ENCODE peak calls at places on chromosomes 2 and 18, in four cellular contexts. J is HepG2, D is K562, P is H1. G is an unnamed sample.

GRCh38 chr2:238907717-238908173 is 59.9 kb downstream of the TWIST2 start:
- DNase-seq in D (no peak), J (no peak), P (no peak), G (no peak)

GRCh38 chr2:221807706-221808105 is 235.6 kb upstream of the EPHA4 start:
- DNase-seq in P (no peak), D (no peak), J (no peak), G (no peak)

GRCh38 chr2:714005-714741 is 37.0 kb upstream of the TMEM18 start:
- DNase-seq in P (peak), J (peak), D (peak), G (peak)

GRCh38 chr18:34978953-34979608 is 62.1 kb upstream of the MAPRE2 start:
- DNase-seq in D (peak), J (peak), P (no peak), G (peak)

GRCh38 chr2:100105678-100106054 is 36.7 kb downstream of the AFF3 start:
- DNase-seq in D (no peak), J (no peak), P (no peak), G (no peak)

GRCh38 chr2:110688594-110689091 is 10.8 kb upstream of the BUB1 start:
- DNase-seq in P (peak), J (no peak), D (no peak), G (no peak)

GRCh38 chr2:203404996-203405395 is 76.8 kb downstream of the ABI2 start:
- DNase-seq in J (no peak), D (no peak), P (no peak), G (no peak)

GRCh38 chr18:32289480-32290075 is 99.7 kb downstream of the MEP1B start:
- DNase-seq in P (no peak), J (peak), D (no peak), G (no peak)

GRCh38 chr2:142130111-142131015 is 453 bp downstream of the LRP1B start:
- DNase-seq in J (peak), D (no peak), P (peak), G (no peak)

GRCh38 chr2:29314816-29315571 is 199.8 kb downstream of the CLIP4 start:
- DNase-seq in P (no peak), D (no peak), J (no peak), G (peak)

GRCh38 chr18:21599585-21600525 is 649 bp downstream of the ESCO1 start:
- DNase-seq in D (peak), J (peak), P (no peak), G (no peak)

GRCh38 chr2:121475811-121476571 is 54.7 kb upstream of the RNU4ATAC start:
- DNase-seq in D (no peak), P (no peak), J (peak), G (no peak)

GRCh38 chr2:238970553-238971081 is 122.7 kb downstream of the TWIST2 start:
- DNase-seq in D (peak), J (peak), P (peak), G (no peak)

GRCh38 chr2:158922610-158923009 is 45.8 kb upstream of the TANC1 start:
- DNase-seq in J (no peak), D (no peak), P (no peak), G (no peak)

GRCh38 chr2:64237266-64237665 is 93.0 kb upstream of the PELI1 start:
- DNase-seq in D (no peak), P (no peak), J (no peak), G (no peak)

GRCh38 chr2:138170495-138170894 is 206.2 kb downstream of the HNMT start:
- DNase-seq in P (no peak), D (no peak), J (no peak), G (no peak)

GRCh38 chr2:74921236-74921736 is 37.2 kb upstream of the POLE4 start:
- DNase-seq in J (peak), P (no peak), D (no peak), G (no peak)

GRCh38 chr18:12652861-12653401 is 5.0 kb downstream of the SPIRE1 start:
- DNase-seq in P (no peak), J (peak), D (no peak), G (no peak)

GRCh38 chr2:105243961-105244360 is 2.4 kb downstream of the GPR45 start:
- DNase-seq in P (no peak), D (peak), J (peak), G (no peak)

GRCh38 chr2:96768083-96768561 is 7.4 kb downstream of the CNNM4 start:
- DNase-seq in P (no peak), J (no peak), D (no peak), G (peak)

GRCh38 chr2:74884118-74884517 is 50.2 kb downstream of the HK2 start:
- DNase-seq in P (no peak), D (no peak), J (no peak), G (no peak)

GRCh38 chr2:43027496-43027895 is 198.9 kb downstream of the ZFP36L2 start:
- DNase-seq in D (no peak), J (no peak), P (no peak), G (no peak)

GRCh38 chr2:11867926-11868325 is 121.5 kb downstream of the LPIN1 start:
- DNase-seq in P (no peak), J (no peak), D (peak), G (no peak)

GRCh38 chr2:73877071-73877802 is 15.6 kb upstream of the ACTG2 start:
- DNase-seq in P (no peak), J (no peak), D (no peak), G (no peak)

GRCh38 chr2:64023485-64024258 is 4.4 kb upstream of the VPS54 start:
- DNase-seq in J (peak), D (no peak), P (no peak), G (no peak)

GRCh38 chr2:27984153-27984552 is 93.6 kb downstream of the BABAM2 start:
- DNase-seq in J (no peak), D (no peak), P (no peak), G (no peak)

GRCh38 chr2:64462940-64463339 is 9.0 kb downstream of the LGALSL start:
- DNase-seq in J (no peak), D (no peak), P (no peak), G (no peak)

GRCh38 chr2:158464426-158465281 is 7.9 kb downstream of the PKP4 start:
- DNase-seq in D (peak), P (no peak), J (peak), G (no peak)

GRCh38 chr2:162677476-162677875 is 161.1 kb downstream of the KCNH7 start:
- DNase-seq in J (no peak), P (no peak), D (no peak), G (no peak)

GRCh38 chr18:8423051-8423558 is 186.1 kb upstream of the RAB12 start:
- DNase-seq in J (peak), P (no peak), D (no peak), G (no peak)

GRCh38 chr2:164000171-164000570 is 264.4 kb upstream of the FIGN start:
- DNase-seq in P (no peak), D (no peak), J (no peak), G (no peak)

GRCh38 chr2:220226076-220226475 is 598.6 kb downstream of the SLC4A3 start:
- DNase-seq in D (no peak), J (no peak), P (no peak), G (no peak)

GRCh38 chr2:220227272-220227920 is 600.0 kb downstream of the SLC4A3 start:
- DNase-seq in J (no peak), D (no peak), P (no peak), G (no peak)

GRCh38 chr2:220226541-220226940 is 599.1 kb downstream of the SLC4A3 start:
- DNase-seq in P (no peak), D (no peak), J (no peak), G (no peak)

GRCh38 chr2:220224711-220225519 is 597.5 kb downstream of the SLC4A3 start:
- DNase-seq in D (no peak), P (no peak), J (no peak), G (no peak)

DNA sequence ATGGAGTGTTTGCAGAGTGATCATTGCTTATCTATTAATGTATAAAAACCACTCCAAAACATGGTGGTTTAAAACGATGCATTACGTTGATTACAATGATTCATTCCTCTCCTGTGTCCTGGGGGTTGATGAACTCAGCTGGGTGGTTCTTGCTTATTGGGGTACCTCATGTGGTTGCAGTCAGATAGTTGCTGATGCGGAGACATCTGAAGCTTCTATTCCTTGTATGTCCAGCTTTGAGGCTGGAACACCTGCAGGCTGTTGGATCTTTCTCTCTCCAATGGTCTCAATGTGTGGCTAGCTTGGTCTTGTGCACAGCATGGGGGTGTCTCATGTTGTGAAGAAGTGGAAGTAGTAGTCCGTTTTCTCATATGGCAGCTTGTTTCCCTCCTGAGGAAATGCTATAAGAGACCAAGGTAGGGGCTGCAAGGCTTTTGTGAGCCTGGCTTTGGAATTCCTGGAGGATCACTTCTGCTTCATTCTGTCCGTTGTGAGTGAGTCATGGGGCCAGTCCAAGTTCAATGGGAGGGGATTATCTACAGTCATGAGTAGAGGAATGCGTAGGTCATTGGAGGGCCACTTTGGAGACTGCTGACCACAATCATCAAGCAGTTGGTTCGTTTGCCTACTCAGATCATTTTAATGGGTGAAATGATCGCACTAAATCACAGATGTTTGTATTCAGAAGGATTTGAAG is 601.0 kb downstream of the SLC4A3 start:
- DNase-seq in J (peak), D (no peak), P (no peak), G (no peak)
- TF ChIP-seq EP300 in J (no peak), D (no peak), P (no peak), G (no peak)

GRCh38 chr2:198774576-198774975 is 683.2 kb downstream of the SATB2 start:
- DNase-seq in P (no peak), J (no peak), D (no peak), G (no peak)

GRCh38 chr2:198776616-198777406 is 680.9 kb downstream of the SATB2 start:
- DNase-seq in J (no peak), D (no peak), P (no peak), G (no peak)

GRCh38 chr2:198775737-198776136 is 682.0 kb downstream of the SATB2 start:
- DNase-seq in J (no peak), D (no peak), P (no peak), G (no peak)
- TF ChIP-seq CREB1 in J (no peak), D (no peak), P (no peak), G (no peak)

DNA sequence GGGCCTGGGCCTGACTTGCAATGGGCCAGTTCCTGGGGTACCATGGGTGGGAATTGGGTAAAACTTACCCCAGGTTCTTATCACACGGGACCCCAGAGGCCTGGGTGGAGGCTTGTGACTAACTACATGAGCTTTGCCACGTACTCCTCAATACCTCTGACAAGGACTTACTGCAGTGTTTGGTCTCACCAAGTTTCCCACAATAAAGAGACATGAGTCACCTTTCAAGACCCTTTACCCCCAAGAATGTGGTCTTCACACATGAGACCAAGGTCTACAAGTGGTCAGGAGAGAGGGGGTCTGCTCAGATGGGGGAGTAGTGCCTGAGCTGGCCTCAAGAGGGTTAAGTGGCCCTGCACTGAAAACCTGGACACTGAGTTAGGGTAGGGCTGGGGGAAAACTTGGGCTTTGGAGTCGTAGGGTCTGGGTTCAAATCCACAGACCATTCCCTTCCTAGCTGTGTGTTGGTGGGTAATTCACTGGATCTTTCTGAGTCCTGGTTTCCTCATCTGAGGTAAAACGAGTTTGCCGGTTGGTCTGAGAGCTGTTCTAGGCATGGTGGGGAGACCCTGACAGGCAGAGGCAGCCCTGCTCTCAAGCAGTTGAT is 2.0 kb upstream of the GNLY start:
- DNase-seq in P (no peak), J (no peak), D (no peak), G (no peak)
- TF ChIP-seq EP300 in P (no peak), J (no peak), D (no peak), G (no peak)

DNA sequence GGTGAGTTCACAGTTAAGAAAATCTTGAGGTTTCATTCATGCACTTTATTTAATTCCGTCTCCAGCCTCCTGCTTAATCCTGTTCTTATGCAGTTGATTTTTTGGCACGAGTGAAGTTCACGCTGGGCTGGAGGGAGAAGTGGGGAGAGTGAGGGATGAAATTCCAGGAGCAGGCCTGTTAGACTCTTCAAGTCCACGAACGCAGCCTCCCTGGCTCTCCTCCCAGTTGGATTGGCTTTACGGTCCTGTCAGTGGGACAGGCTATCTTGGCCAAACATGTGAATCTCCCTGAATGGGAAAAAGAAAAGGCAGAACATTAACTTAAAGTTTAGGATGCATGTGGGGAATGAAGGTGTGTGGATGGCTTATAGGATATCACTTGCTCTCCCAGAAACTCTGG is 93.6 kb downstream of the ACKR3 start:
- DNase-seq in J (no peak), P (no peak), D (no peak), G (no peak)
- TF ChIP-seq CREB1 in J (no peak), P (no peak), D (no peak), G (no peak)

DNA sequence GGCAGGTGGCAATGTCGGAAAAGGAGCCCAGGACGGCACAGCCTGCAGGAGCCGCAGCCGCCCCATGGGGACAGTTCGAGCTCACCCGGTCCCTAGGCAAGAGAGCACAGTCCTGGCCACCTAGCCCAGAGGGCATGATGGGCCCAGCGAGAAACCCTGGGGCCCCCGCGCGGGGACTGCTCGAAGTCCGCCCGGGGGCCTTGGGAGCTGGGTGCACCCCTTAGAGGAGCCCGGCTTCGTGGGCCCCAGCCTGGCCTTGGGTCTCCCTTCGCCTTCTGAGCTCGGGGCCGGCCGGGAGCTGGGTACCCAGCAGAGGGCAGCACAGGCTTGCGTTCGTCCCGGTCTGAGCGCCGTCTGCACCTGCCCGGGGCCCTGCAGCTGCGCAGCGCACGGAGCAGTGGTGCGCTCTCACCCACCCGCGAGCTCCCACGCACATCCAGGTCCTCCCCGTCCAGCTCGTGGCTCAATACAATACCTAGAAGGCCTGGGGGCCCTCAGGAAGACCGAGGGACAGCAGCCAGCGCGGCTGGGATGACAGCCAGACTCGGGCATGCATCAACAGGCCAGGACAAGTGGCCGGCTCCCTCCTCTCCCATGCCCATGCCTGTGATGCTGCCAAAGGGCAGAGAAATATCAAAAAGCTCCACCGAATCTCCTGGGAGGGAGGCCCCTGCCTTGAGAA is 96.2 kb upstream of the ZNF532 start:
- DNase-seq in P (peak), D (peak), J (peak), G (no peak)
- TF ChIP-seq EP300 in P (no peak), D (no peak), J (no peak), G (no peak)

DNA sequence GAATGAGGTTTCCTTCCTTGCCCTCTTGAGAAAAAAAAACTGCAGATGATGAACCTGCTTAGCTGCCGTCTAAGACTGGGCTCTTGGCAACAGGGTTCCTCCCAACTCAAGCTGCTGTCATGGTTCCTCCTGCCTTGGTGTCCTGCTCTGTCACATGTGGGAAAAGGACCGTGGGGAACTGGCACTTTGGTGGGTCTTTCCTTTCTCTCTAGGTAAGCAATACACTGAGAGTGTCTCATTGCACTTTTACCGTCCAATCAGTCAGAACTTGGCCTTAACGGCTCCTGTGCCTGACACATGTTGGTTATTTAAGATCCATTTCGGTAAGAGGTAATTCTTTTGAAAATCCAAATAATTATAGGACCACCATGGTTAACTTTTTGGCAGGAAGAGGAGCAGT is 60.8 kb upstream of the RNF152 start:
- DNase-seq in D (no peak), J (no peak), P (no peak), G (no peak)
- TF ChIP-seq CREB1 in D (no peak), J (no peak), P (no peak), G (no peak)

GRCh38 chr2:38709515-38710194 is 41.5 kb downstream of the SRSF7 start:
- DNase-seq in P (no peak), D (no peak), J (no peak), G (peak)

GRCh38 chr2:38711558-38711957 is 39.6 kb downstream of the SRSF7 start:
- DNase-seq in J (no peak), P (no peak), D (no peak), G (no peak)

GRCh38 chr2:38713311-38713710 is 37.9 kb downstream of the SRSF7 start:
- DNase-seq in J (no peak), P (no peak), D (no peak), G (no peak)

GRCh38 chr2:38712413-38712812 is 38.7 kb downstream of the SRSF7 start:
- DNase-seq in D (no peak), P (no peak), J (no peak), G (no peak)

DNA sequence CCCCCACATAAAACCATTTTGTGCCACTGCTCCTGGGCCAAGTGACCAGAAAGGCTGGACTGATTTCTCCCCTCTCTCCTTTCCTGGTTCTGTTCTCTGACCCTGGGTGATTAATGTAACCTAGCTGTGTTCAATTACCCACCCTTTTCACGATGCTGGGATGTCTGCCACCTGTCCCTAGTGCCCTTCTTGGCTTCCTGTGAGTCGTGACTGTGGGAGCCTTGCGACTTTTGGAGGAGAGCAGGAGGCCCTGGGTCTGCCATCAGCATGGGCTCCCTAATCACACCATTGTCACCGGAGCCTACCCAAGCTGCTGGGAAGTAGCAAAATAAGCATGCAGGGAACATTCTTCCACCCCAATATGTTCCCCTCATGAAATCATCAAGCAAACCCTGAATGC is 38.3 kb downstream of the SRSF7 start:
- DNase-seq in P (no peak), J (no peak), D (no peak), G (no peak)
- TF ChIP-seq EP300 in P (no peak), J (no peak), D (no peak), G (no peak)

GRCh38 chr2:102619414-102620319 is at the start of gene SLC9A2:
- DNase-seq in D (peak), P (no peak), J (no peak), G (no peak)
- TF ChIP-seq CREB1 in D (no peak), P (no peak), J (no peak), G (no peak)

GRCh38 chr18:74147779-74148542 is at the start of the genes FBXO15 and TIMM21:
- DNase-seq in D (peak), J (peak), P (peak), G (peak)
- TF ChIP-seq EP300 in D (peak), J (peak), P (peak), G (no peak)

GRCh38 chr2:113067681-113068080 is at the start of gene IL1F10:
- DNase-seq in D (no peak), J (no peak), P (no peak), G (no peak)
- TF ChIP-seq CREB1 in D (no peak), J (no peak), P (no peak), G (no peak)

G was measured in GM12878.